ENCODE peak calls at places on chromosome 22, in eight cellular contexts. M, T, B, J, K, R, S and C are unnamed samples.

GRCh38 chr22:43310798-43311197 is 32.4 kb downstream of the SCUBE1 start:
- DNase-seq in R (no peak), K (no peak), M (no peak), S (no peak), J (no peak), B (no peak), T (no peak), C (no peak)

GRCh38 chr22:44622147-44622427 is 79.9 kb upstream of the PRR5 start:
- DNase-seq in T (no peak), S (no peak), B (no peak), R (no peak), K (no peak), J (peak; percentile 12), M (no peak), C (no peak)

GRCh38 chr22:19292262-19293230 is 1.0 kb upstream of the CLTCL1 start:
- DNase-seq in R (no peak), J (peak; percentile 16), M (no peak), B (no peak), K (no peak), T (no peak), S (peak; percentile 31), C (no peak)

GRCh38 chr22:44430716-44431115 is 67.3 kb downstream of the RTL6 start:
- DNase-seq in R (no peak), B (no peak), T (no peak), J (no peak), K (no peak), S (no peak), M (no peak), C (no peak)

GRCh38 chr22:25564979-25565677 is 653 bp downstream of the GRK3 start:
- DNase-seq in T (no peak), J (no peak), M (peak; percentile 73), K (no peak), B (peak; percentile 27), R (peak; percentile 41), S (peak; percentile 4), C (no peak)

GRCh38 chr22:26545827-26546226 is 33.6 kb upstream of the TFIP11 start:
- DNase-seq in M (no peak), S (no peak), R (no peak), B (no peak), J (no peak), T (no peak), K (no peak), C (no peak)

GRCh38 chr22:20062766-20063083 is 17.3 kb upstream of the DGCR8 start:
- DNase-seq in B (peak; percentile 55), M (peak; percentile 96), J (no peak), T (peak; percentile 55), R (peak; percentile 88), S (no peak), K (no peak), C (no peak)

GRCh38 chr22:44456661-44457412 is 41.2 kb downstream of the RTL6 start:
- DNase-seq in M (no peak), J (no peak), T (no peak), S (no peak), K (no peak), R (no peak), B (no peak), C (no peak)

GRCh38 chr22:20656902-20657836 is 116.7 kb upstream of the SERPIND1 start:
- DNase-seq in B (no peak), T (peak; percentile 1), M (peak; percentile 11), J (peak; percentile 10), R (no peak), K (no peak), S (no peak), C (no peak)

GRCh38 chr22:40396882-40397281 is 26.5 kb downstream of the SGSM3 start:
- DNase-seq in B (peak; percentile 88), R (peak; percentile 60), M (peak; percentile 61), K (peak; percentile 76), T (peak; percentile 88), J (no peak), S (peak; percentile 91), C (peak; percentile 64)

GRCh38 chr22:41976070-41976901 is 7.0 kb downstream of the SEPTIN3 start:
- DNase-seq in S (peak; percentile 41), K (no peak), T (no peak), M (peak; percentile 90), J (peak; percentile 45), R (no peak), B (peak; percentile 68), C (no peak)
- H3K4me3 ChIP-seq in S (no peak overlapping the region), K (peak overlapping the region; percentile 39), T (peak overlapping the region; percentile 30), M (peak overlapping the region; percentile 42), J (peak overlapping the region; percentile 71), R (peak overlapping the region; percentile 28), B (peak overlapping the region; percentile 42), C (no peak overlapping the region)

DNA sequence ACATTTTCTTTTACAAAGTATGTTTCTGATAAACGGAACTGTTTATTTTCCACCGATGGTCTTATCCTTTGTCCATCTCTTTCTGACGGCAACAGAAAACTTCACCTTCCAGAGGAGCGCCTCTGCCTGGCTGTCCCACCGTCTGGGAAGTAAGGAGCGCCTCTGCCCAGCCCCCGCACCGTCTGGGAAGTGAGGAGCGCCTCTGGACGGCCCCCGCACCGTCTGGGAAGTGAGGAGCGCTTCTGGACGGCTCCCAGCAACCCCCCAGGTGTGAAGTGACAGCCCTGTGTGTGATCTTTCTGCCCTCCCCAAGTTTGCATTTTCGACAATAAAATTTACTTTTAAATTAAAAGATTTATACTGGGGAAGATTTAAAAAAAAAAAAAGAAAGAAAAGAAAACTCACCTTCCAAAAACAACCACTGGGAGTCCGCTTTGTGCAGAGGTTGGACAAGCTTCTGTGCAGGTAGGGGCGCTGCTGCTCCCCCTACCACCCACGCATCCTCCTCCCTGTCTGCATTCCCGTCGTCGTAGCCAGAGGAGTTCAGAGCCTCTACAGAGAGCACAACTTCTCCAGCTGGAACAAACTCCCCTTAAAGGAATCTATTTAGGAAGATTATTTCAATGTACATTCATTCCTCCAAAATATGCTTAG is 1.0 kb upstream of the APOBEC3B start:
- DNase-seq in S (peak; percentile 59), B (peak; percentile 79), K (peak; percentile 61), M (peak; percentile 69), J (no peak), T (peak; percentile 31), R (peak; percentile 63), C (no peak)
- TF ChIP-seq CTCF in S (no peak), B (peak; percentile 40), K (peak; percentile 32), M (peak; percentile 31), J (peak; percentile 29), T (peak; percentile 37), R (peak; percentile 42), C (peak; percentile 7)

GRCh38 chr22:37752189-37753061 is 55.3 kb upstream of the GCAT start:
- DNase-seq in B (peak; percentile 86), J (no peak), S (peak; percentile 83), K (peak; percentile 94), M (peak; percentile 99), R (peak; percentile 99), T (peak; percentile 85), C (peak; percentile 92)

GRCh38 chr22:37750596-37751162 is 53.8 kb downstream of the TRIOBP start:
- DNase-seq in K (no peak), J (no peak), R (no peak), S (no peak), T (no peak), M (no peak), B (no peak), C (no peak)

GRCh38 chr22:37751449-37752188 is 54.8 kb downstream of the TRIOBP start:
- DNase-seq in R (no peak), B (no peak), S (no peak), K (no peak), J (no peak), M (no peak), T (no peak), C (no peak)

GRCh38 chr22:37749831-37750595 is 53.2 kb downstream of the TRIOBP start:
- DNase-seq in J (no peak), M (no peak), S (no peak), B (no peak), K (no peak), T (peak; percentile 78), R (peak; percentile 97), C (no peak)

GRCh38 chr22:37753746-37754145 is 54.0 kb upstream of the GCAT start:
- DNase-seq in J (no peak), B (no peak), M (no peak), S (no peak), R (no peak), K (no peak), T (peak; percentile 33), C (no peak)
- H3K4me3 ChIP-seq in J (no peak overlapping the region), B (no peak overlapping the region), M (no peak overlapping the region), S (no peak overlapping the region), R (no peak overlapping the region), K (no peak overlapping the region), T (no peak overlapping the region), C (no peak overlapping the region)

GRCh38 chr22:46598224-46598623 is 22.0 kb upstream of the GRAMD4 start:
- DNase-seq in M (no peak), B (no peak), J (no peak), T (no peak), R (no peak), K (no peak), S (no peak), C (no peak)
- TF ChIP-seq CTCF in M (no peak), B (no peak), J (no peak), T (no peak), R (no peak), K (no peak), S (no peak), C (no peak)

GRCh38 chr22:49936018-49936972 is 17.9 kb downstream of the CRELD2 start:
- DNase-seq in B (peak; percentile 96), R (peak; percentile 87), M (peak; percentile 97), T (peak; percentile 86), K (peak; percentile 87), S (peak; percentile 88), J (peak; percentile 87), C (peak; percentile 95)

GRCh38 chr22:49937758-49938564 is 19.5 kb downstream of the CRELD2 start:
- DNase-seq in T (no peak), J (peak; percentile 2), K (no peak), M (no peak), R (no peak), S (no peak), B (no peak), C (no peak)

GRCh38 chr22:49938565-49939136 is 20.2 kb downstream of the CRELD2 start:
- DNase-seq in T (no peak), M (no peak), J (no peak), R (no peak), B (no peak), K (no peak), S (no peak), C (no peak)

GRCh38 chr22:49935561-49935960 is 17.1 kb downstream of the CRELD2 start:
- DNase-seq in R (no peak), M (no peak), S (peak; percentile 36), B (peak; percentile 46), J (no peak), T (no peak), K (no peak), C (no peak)

GRCh38 chr22:49936973-49937757 is 18.7 kb downstream of the CRELD2 start:
- DNase-seq in J (no peak), S (no peak), M (no peak), T (no peak), B (peak; percentile 33), K (no peak), R (no peak), C (no peak)
- H3K4me3 ChIP-seq in J (no peak overlapping the region), S (no peak overlapping the region), M (no peak overlapping the region), T (no peak overlapping the region), B (no peak overlapping the region), K (no peak overlapping the region), R (no peak overlapping the region), C (no peak overlapping the region)